ENCODE peak calls at places on chromosome 6, in seven cellular contexts. One of them, this sample, is unnamed.

GRCh38 chr6:3217286-3217685 is 10.2 kb downstream of the TUBB2B start:
- DNase-seq in foreskin fibroblast: no peak
- DNase-seq in left lung: no peak
- DNase-seq in tibial nerve: no peak
- DNase-seq in neural crest cell: no peak
- DNase-seq in GM13977: no peak
- DNase-seq in B cell: no peak
- DNase-seq in this sample: no peak

GRCh38 chr6:17863971-17864754 is 123.3 kb downstream of the KIF13A start:
- DNase-seq in GM13977: no peak
- DNase-seq in left lung: no peak
- DNase-seq in foreskin fibroblast: peak
- DNase-seq in neural crest cell: no peak
- DNase-seq in tibial nerve: no peak
- DNase-seq in B cell: no peak
- DNase-seq in this sample: no peak

GRCh38 chr6:167426620-167427019 is 101.7 kb downstream of the TTLL2 start:
- DNase-seq in GM13977: no peak
- DNase-seq in B cell: no peak
- DNase-seq in left lung: no peak
- DNase-seq in neural crest cell: no peak
- DNase-seq in tibial nerve: no peak
- DNase-seq in foreskin fibroblast: no peak
- DNase-seq in this sample: no peak

GRCh38 chr6:117265425-117266266 is at the start of gene VGLL2:
- DNase-seq in left lung: peak
- DNase-seq in GM13977: peak
- DNase-seq in tibial nerve: no peak
- DNase-seq in foreskin fibroblast: peak
- DNase-seq in neural crest cell: peak
- DNase-seq in B cell: peak
- DNase-seq in this sample: no peak

GRCh38 chr6:13262302-13263006 is 65.9 kb downstream of the TBC1D7 start:
- DNase-seq in neural crest cell: no peak
- DNase-seq in left lung: no peak
- DNase-seq in tibial nerve: no peak
- DNase-seq in foreskin fibroblast: peak
- DNase-seq in GM13977: no peak
- DNase-seq in B cell: no peak
- DNase-seq in this sample: no peak

GRCh38 chr6:136411028-136411329 is 121.3 kb upstream of the BCLAF1 start:
- DNase-seq in B cell: no peak
- DNase-seq in GM13977: no peak
- DNase-seq in foreskin fibroblast: no peak
- DNase-seq in neural crest cell: no peak
- DNase-seq in tibial nerve: no peak
- DNase-seq in left lung: no peak
- DNase-seq in this sample: no peak

GRCh38 chr6:166656269-166657206 is 29.5 kb upstream of the RPS6KA2 start:
- DNase-seq in GM13977: no peak
- DNase-seq in foreskin fibroblast: peak
- DNase-seq in left lung: peak
- DNase-seq in B cell: peak
- DNase-seq in tibial nerve: no peak
- DNase-seq in neural crest cell: no peak
- DNase-seq in this sample: peak

GRCh38 chr6:166672624-166673165 is 45.6 kb upstream of the RPS6KA2 start:
- DNase-seq in left lung: no peak
- DNase-seq in tibial nerve: no peak
- DNase-seq in foreskin fibroblast: no peak
- DNase-seq in neural crest cell: no peak
- DNase-seq in GM13977: no peak
- DNase-seq in B cell: no peak
- DNase-seq in this sample: no peak

GRCh38 chr6:19831358-19831757 is 5.8 kb upstream of the ID4 start:
- DNase-seq in GM13977: no peak
- DNase-seq in left lung: no peak
- DNase-seq in foreskin fibroblast: no peak
- DNase-seq in neural crest cell: no peak
- DNase-seq in B cell: no peak
- DNase-seq in tibial nerve: no peak
- DNase-seq in this sample: no peak

GRCh38 chr6:113642714-113643442 is 214.3 kb upstream of the MARCKS start:
- DNase-seq in neural crest cell: no peak
- DNase-seq in B cell: no peak
- DNase-seq in GM13977: peak
- DNase-seq in tibial nerve: no peak
- DNase-seq in foreskin fibroblast: peak
- DNase-seq in left lung: no peak
- DNase-seq in this sample: no peak

GRCh38 chr6:114096553-114097172 is 125.7 kb upstream of the HDAC2 start:
- DNase-seq in foreskin fibroblast: peak
- DNase-seq in tibial nerve: no peak
- DNase-seq in B cell: peak
- DNase-seq in left lung: no peak
- DNase-seq in neural crest cell: no peak
- DNase-seq in GM13977: peak
- DNase-seq in this sample: no peak

GRCh38 chr6:169620171-169621125 is 81.4 kb downstream of the WDR27 start:
- DNase-seq in B cell: no peak
- DNase-seq in GM13977: no peak
- DNase-seq in neural crest cell: no peak
- DNase-seq in left lung: no peak
- DNase-seq in tibial nerve: no peak
- DNase-seq in foreskin fibroblast: peak
- DNase-seq in this sample: no peak

GRCh38 chr6:144012534-144012933 is 4.5 kb upstream of the PLAGL1 start:
- DNase-seq in B cell: no peak
- DNase-seq in GM13977: no peak
- DNase-seq in tibial nerve: no peak
- DNase-seq in foreskin fibroblast: peak
- DNase-seq in neural crest cell: no peak
- DNase-seq in left lung: no peak
- DNase-seq in this sample: no peak

GRCh38 chr6:43223175-43223574 is 6.1 kb downstream of the DNPH1 start:
- DNase-seq in GM13977: no peak
- DNase-seq in neural crest cell: no peak
- DNase-seq in left lung: no peak
- DNase-seq in foreskin fibroblast: no peak
- DNase-seq in tibial nerve: no peak
- DNase-seq in B cell: no peak
- DNase-seq in this sample: no peak

GRCh38 chr6:15148356-15149058 is 97.4 kb upstream of the JARID2 start:
- DNase-seq in GM13977: no peak
- DNase-seq in foreskin fibroblast: peak
- DNase-seq in neural crest cell: no peak
- DNase-seq in B cell: no peak
- DNase-seq in left lung: no peak
- DNase-seq in tibial nerve: no peak
- DNase-seq in this sample: no peak

GRCh38 chr6:66057034-66057433 is 350.0 kb upstream of the EYS start:
- DNase-seq in tibial nerve: no peak
- DNase-seq in left lung: no peak
- DNase-seq in B cell: no peak
- DNase-seq in foreskin fibroblast: no peak
- DNase-seq in neural crest cell: no peak
- DNase-seq in GM13977: no peak
- DNase-seq in this sample: no peak

GRCh38 chr6:41263267-41263666 is 23.2 kb downstream of the TREM1 start:
- DNase-seq in B cell: no peak
- DNase-seq in neural crest cell: no peak
- DNase-seq in left lung: no peak
- DNase-seq in foreskin fibroblast: no peak
- DNase-seq in tibial nerve: no peak
- DNase-seq in GM13977: no peak
- DNase-seq in this sample: no peak

GRCh38 chr6:85983032-85983659 is 340.5 kb upstream of the SYNCRIP start:
- DNase-seq in foreskin fibroblast: no peak
- DNase-seq in B cell: no peak
- DNase-seq in GM13977: no peak
- DNase-seq in neural crest cell: no peak
- DNase-seq in tibial nerve: no peak
- DNase-seq in left lung: no peak
- DNase-seq in this sample: no peak

GRCh38 chr6:79421001-79421411 is 116.2 kb downstream of the LCA5 start:
- DNase-seq in B cell: no peak
- DNase-seq in GM13977: no peak
- DNase-seq in left lung: no peak
- DNase-seq in neural crest cell: no peak
- DNase-seq in foreskin fibroblast: peak
- DNase-seq in tibial nerve: no peak
- DNase-seq in this sample: no peak

GRCh38 chr6:116876635-116877611 is at the start of gene RFX6:
- DNase-seq in B cell: peak
- DNase-seq in left lung: peak
- DNase-seq in tibial nerve: no peak
- DNase-seq in neural crest cell: no peak
- DNase-seq in GM13977: peak
- DNase-seq in foreskin fibroblast: peak
- DNase-seq in this sample: no peak

GRCh38 chr6:43962458-43962857 is 164.8 kb downstream of the MRPL14 start:
- DNase-seq in foreskin fibroblast: no peak
- DNase-seq in neural crest cell: no peak
- DNase-seq in left lung: no peak
- DNase-seq in tibial nerve: no peak
- DNase-seq in GM13977: no peak
- DNase-seq in B cell: no peak
- DNase-seq in this sample: no peak

GRCh38 chr6:87484491-87484890 is 11.7 kb downstream of the SLC35A1 start:
- DNase-seq in B cell: no peak
- DNase-seq in GM13977: no peak
- DNase-seq in neural crest cell: no peak
- DNase-seq in tibial nerve: no peak
- DNase-seq in foreskin fibroblast: no peak
- DNase-seq in left lung: no peak
- DNase-seq in this sample: no peak

GRCh38 chr6:130872250-130873095 is 45.3 kb downstream of the SMLR1 start:
- DNase-seq in neural crest cell: peak
- DNase-seq in foreskin fibroblast: peak
- DNase-seq in tibial nerve: peak
- DNase-seq in left lung: peak
- DNase-seq in B cell: peak
- DNase-seq in GM13977: peak
- DNase-seq in this sample: peak

GRCh38 chr6:32083812-32084768 is 25.0 kb downstream of the TNXB start:
- DNase-seq in left lung: no peak
- DNase-seq in neural crest cell: no peak
- DNase-seq in B cell: no peak
- DNase-seq in foreskin fibroblast: no peak
- DNase-seq in GM13977: no peak
- DNase-seq in tibial nerve: no peak
- DNase-seq in this sample: no peak

GRCh38 chr6:32086661-32087573 is 22.2 kb downstream of the TNXB start:
- DNase-seq in B cell: no peak
- DNase-seq in GM13977: peak
- DNase-seq in foreskin fibroblast: peak
- DNase-seq in neural crest cell: no peak
- DNase-seq in left lung: no peak
- DNase-seq in tibial nerve: no peak
- DNase-seq in this sample: peak

GRCh38 chr6:32084780-32085179 is 24.4 kb downstream of the TNXB start:
- DNase-seq in foreskin fibroblast: no peak
- DNase-seq in left lung: no peak
- DNase-seq in GM13977: no peak
- DNase-seq in tibial nerve: no peak
- DNase-seq in neural crest cell: no peak
- DNase-seq in B cell: no peak
- DNase-seq in this sample: no peak

GRCh38 chr6:32087574-32088486 is 21.3 kb downstream of the TNXB start:
- DNase-seq in tibial nerve: peak
- DNase-seq in B cell: peak
- DNase-seq in GM13977: peak
- DNase-seq in neural crest cell: peak
- DNase-seq in foreskin fibroblast: peak
- DNase-seq in left lung: peak
- DNase-seq in this sample: peak

GRCh38 chr6:32085759-32086458 is 23.2 kb downstream of the TNXB start:
- DNase-seq in left lung: no peak
- DNase-seq in tibial nerve: no peak
- DNase-seq in B cell: no peak
- DNase-seq in GM13977: no peak
- DNase-seq in neural crest cell: no peak
- DNase-seq in foreskin fibroblast: no peak
- DNase-seq in this sample: no peak
- TF ChIP-seq CTCF in left lung: no peak
- TF ChIP-seq CTCF in tibial nerve: no peak
- TF ChIP-seq CTCF in B cell: no peak
- TF ChIP-seq CTCF in GM13977: no peak
- TF ChIP-seq CTCF in neural crest cell: no peak
- TF ChIP-seq CTCF in foreskin fibroblast: no peak
- TF ChIP-seq CTCF in this sample: no peak

GRCh38 chr6:52503344-52503747 is 73.5 kb downstream of the TRAM2 start:
- DNase-seq in left lung: no peak
- DNase-seq in GM13977: no peak
- DNase-seq in B cell: no peak
- DNase-seq in foreskin fibroblast: no peak
- DNase-seq in tibial nerve: no peak
- DNase-seq in neural crest cell: no peak
- DNase-seq in this sample: no peak
- TF ChIP-seq CTCF in left lung: no peak
- TF ChIP-seq CTCF in GM13977: no peak
- TF ChIP-seq CTCF in B cell: no peak
- TF ChIP-seq CTCF in foreskin fibroblast: no peak
- TF ChIP-seq CTCF in tibial nerve: no peak
- TF ChIP-seq CTCF in neural crest cell: peak
- TF ChIP-seq CTCF in this sample: no peak

GRCh38 chr6:33967966-33968724 is 164.3 kb upstream of the MLN start:
- DNase-seq in B cell: no peak
- DNase-seq in tibial nerve: no peak
- DNase-seq in left lung: no peak
- DNase-seq in neural crest cell: no peak
- DNase-seq in GM13977: no peak
- DNase-seq in foreskin fibroblast: peak
- DNase-seq in this sample: no peak
- TF ChIP-seq CTCF in B cell: no peak
- TF ChIP-seq CTCF in tibial nerve: no peak
- TF ChIP-seq CTCF in left lung: no peak
- TF ChIP-seq CTCF in neural crest cell: peak
- TF ChIP-seq CTCF in GM13977: no peak
- TF ChIP-seq CTCF in foreskin fibroblast: peak
- TF ChIP-seq CTCF in this sample: no peak

GRCh38 chr6:32885698-32886286 is 31.8 kb downstream of the PSMB9 start:
- DNase-seq in tibial nerve: no peak
- DNase-seq in foreskin fibroblast: peak
- DNase-seq in neural crest cell: no peak
- DNase-seq in GM13977: peak
- DNase-seq in B cell: peak
- DNase-seq in left lung: no peak
- DNase-seq in this sample: no peak
- TF ChIP-seq CTCF in tibial nerve: peak
- TF ChIP-seq CTCF in foreskin fibroblast: peak
- TF ChIP-seq CTCF in neural crest cell: peak
- TF ChIP-seq CTCF in GM13977: peak
- TF ChIP-seq CTCF in B cell: peak
- TF ChIP-seq CTCF in left lung: peak
- TF ChIP-seq CTCF in this sample: peak

DNA sequence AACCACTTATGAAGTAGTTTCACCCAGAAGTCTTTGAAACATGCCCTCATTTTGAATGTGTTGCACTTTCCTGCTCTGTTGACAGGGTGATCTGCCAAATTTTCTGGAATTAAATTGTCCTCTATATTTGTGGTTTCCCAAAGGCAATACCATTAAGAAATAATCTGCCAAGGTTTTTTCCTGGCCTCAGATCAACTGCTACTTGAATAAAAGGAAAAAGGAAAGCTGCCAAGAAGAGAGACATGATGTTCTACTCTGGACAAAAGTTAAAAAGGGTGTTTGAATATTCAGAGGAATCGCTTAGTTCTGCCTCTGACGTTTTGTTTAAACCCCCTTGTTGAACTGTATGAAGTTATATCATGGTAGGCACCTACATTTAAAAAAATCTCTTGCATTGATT is 37.4 kb upstream of the ARMH2 start:
- DNase-seq in GM13977: no peak
- DNase-seq in foreskin fibroblast: no peak
- DNase-seq in tibial nerve: no peak
- DNase-seq in B cell: no peak
- DNase-seq in neural crest cell: no peak
- DNase-seq in left lung: no peak
- DNase-seq in this sample: no peak
- TF ChIP-seq CTCF in GM13977: no peak
- TF ChIP-seq CTCF in foreskin fibroblast: no peak
- TF ChIP-seq CTCF in tibial nerve: no peak
- TF ChIP-seq CTCF in B cell: no peak
- TF ChIP-seq CTCF in neural crest cell: no peak
- TF ChIP-seq CTCF in left lung: no peak
- TF ChIP-seq CTCF in this sample: no peak